ENCODE peak calls at places on chromosomes 13 and 19, in five cellular contexts. R is LNCaP clone FGC, T is activated B cell treated with CpG ODN at 0.5 μM for 24 hours, Z is neural crest cell, M is AG10803. J is an unnamed sample.

GRCh38 chr19:44746946-44747738 is 1.4 kb upstream of the BCL3 start:
- DNase-seq in T (peak; percentile 87), Z (peak; percentile 31), R (no peak), M (peak; percentile 95), J (peak; percentile 90)

GRCh38 chr19:10927691-10928562 is 512 bp downstream of the YIPF2 start:
- DNase-seq in T (no peak), R (no peak), M (peak; percentile 25), Z (no peak), J (no peak)

GRCh38 chr19:38929929-38930775 is at the start of gene SARS2:
- DNase-seq in M (peak; percentile 92), Z (peak; percentile 96), R (peak; percentile 82), T (peak; percentile 93), J (peak; percentile 82)

GRCh38 chr13:33676045-33676699 is 141.8 kb upstream of the RFC3 start:
- DNase-seq in M (peak; percentile 3), R (no peak), T (no peak), Z (no peak), J (no peak)

GRCh38 chr19:518292-519231 is 11.3 kb downstream of the TPGS1 start:
- DNase-seq in Z (peak; percentile 40), T (no peak), M (peak; percentile 35), R (no peak), J (no peak)

GRCh38 chr13:114032121-114032799 is 58.4 kb upstream of the C13orf46 start:
- DNase-seq in R (no peak), M (peak; percentile 78), Z (no peak), T (no peak), J (no peak)

GRCh38 chr13:99313473-99313872 is 6.3 kb upstream of the GPR183 start:
- DNase-seq in Z (no peak), R (no peak), T (no peak), M (peak; percentile 70), J (no peak)

GRCh38 chr13:49652691-49653305 is 24.5 kb downstream of the ARL11 start:
- DNase-seq in M (peak; percentile 37), T (no peak), R (peak; percentile 23), Z (peak; percentile 32), J (peak; percentile 62)

GRCh38 chr19:40571005-40571318 is 5.7 kb upstream of the SHKBP1 start:
- DNase-seq in Z (no peak), M (no peak), T (no peak), R (no peak), J (no peak)
- TF ChIP-seq CTCF in Z (no peak), M (no peak), T (no peak), R (no peak), J (no peak)

DNA sequence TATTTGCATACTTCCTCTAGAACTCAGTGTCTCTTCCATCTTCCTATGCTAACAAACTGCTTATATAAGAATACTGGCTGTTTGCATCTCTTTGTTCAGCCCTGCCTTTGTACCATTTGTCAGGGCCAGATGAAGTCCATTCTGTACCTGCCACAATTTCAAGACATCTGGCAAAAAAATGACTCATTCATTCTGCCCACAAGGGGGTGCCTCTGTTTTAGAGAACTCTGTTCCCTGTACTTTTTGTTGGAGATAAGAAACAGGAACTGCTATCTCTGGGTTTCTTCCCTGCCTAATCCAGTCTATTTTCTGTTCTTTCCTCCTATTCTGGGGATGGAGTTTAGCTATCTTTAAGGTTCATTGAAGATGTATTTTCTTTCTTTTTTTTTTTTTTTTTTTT is 23.0 kb downstream of the ZNF568 start:
- DNase-seq in T (no peak), M (no peak), R (no peak), Z (no peak), J (no peak)
- TF ChIP-seq CTCF in T (no peak), M (no peak), R (peak; percentile 18), Z (no peak), J (peak; percentile 38)

GRCh38 chr13:39408512-39408911 is 194.5 kb downstream of the LHFPL6 start:
- DNase-seq in Z (no peak), R (no peak), T (no peak), M (no peak), J (no peak)

GRCh38 chr13:39406688-39407087 is 196.3 kb downstream of the LHFPL6 start:
- DNase-seq in T (no peak), Z (no peak), M (no peak), R (no peak), J (no peak)

GRCh38 chr13:39407786-39408185 is 195.2 kb downstream of the LHFPL6 start:
- DNase-seq in M (no peak), R (no peak), T (no peak), Z (no peak), J (no peak)

GRCh38 chr13:39405596-39405995 is 197.4 kb downstream of the LHFPL6 start:
- DNase-seq in R (no peak), M (no peak), Z (no peak), T (no peak), J (no peak)

GRCh38 chr13:39407138-39407537 is 195.9 kb downstream of the LHFPL6 start:
- DNase-seq in T (no peak), M (no peak), Z (no peak), R (no peak), J (no peak)
- TF ChIP-seq CTCF in T (no peak), M (no peak), Z (no peak), R (no peak), J (no peak)

GRCh38 chr19:18280247-18281081 is 958 bp downstream of the JUND start:
- DNase-seq in T (peak; percentile 85), R (no peak), Z (peak; percentile 47), M (peak; percentile 73), J (no peak)
- TF ChIP-seq CTCF in T (no peak), R (no peak), Z (no peak), M (no peak), J (no peak)

GRCh38 chr13:20311022-20311421 is 78.9 kb upstream of the GJB6 start:
- DNase-seq in T (no peak), M (no peak), Z (no peak), R (no peak), J (no peak)

GRCh38 chr13:20306039-20306438 is 73.9 kb upstream of the GJB6 start:
- DNase-seq in Z (no peak), T (no peak), R (no peak), M (no peak), J (no peak)

GRCh38 chr13:20301391-20302071 is 69.4 kb upstream of the GJB6 start:
- DNase-seq in Z (no peak), R (no peak), T (no peak), M (no peak), J (no peak)

GRCh38 chr13:20303636-20304035 is 71.5 kb upstream of the GJB6 start:
- DNase-seq in M (peak; percentile 8), R (no peak), T (no peak), Z (no peak), J (no peak)

DNA sequence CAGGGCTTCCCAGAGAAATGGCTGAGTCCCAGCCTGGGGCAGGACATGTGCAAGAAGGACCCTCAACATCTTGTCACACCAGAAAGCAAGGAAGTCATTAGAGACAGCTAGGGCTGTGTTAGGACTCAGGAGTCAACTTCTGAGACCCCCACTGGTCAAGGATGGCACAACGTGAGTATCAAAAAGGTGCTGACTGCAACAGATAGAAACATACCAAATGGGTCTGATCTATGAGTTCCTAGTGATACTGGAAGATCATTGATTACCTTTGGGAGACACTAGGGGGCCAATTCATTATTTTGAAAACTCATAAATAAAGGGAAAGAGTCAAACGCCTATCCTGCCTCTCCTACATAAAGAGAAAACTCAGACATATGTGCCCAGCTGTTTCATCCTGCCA is 73.5 kb upstream of the GJB6 start:
- DNase-seq in R (no peak), M (no peak), Z (no peak), T (no peak), J (no peak)
- TF ChIP-seq CTCF in R (no peak), M (no peak), Z (no peak), T (no peak), J (no peak)

DNA sequence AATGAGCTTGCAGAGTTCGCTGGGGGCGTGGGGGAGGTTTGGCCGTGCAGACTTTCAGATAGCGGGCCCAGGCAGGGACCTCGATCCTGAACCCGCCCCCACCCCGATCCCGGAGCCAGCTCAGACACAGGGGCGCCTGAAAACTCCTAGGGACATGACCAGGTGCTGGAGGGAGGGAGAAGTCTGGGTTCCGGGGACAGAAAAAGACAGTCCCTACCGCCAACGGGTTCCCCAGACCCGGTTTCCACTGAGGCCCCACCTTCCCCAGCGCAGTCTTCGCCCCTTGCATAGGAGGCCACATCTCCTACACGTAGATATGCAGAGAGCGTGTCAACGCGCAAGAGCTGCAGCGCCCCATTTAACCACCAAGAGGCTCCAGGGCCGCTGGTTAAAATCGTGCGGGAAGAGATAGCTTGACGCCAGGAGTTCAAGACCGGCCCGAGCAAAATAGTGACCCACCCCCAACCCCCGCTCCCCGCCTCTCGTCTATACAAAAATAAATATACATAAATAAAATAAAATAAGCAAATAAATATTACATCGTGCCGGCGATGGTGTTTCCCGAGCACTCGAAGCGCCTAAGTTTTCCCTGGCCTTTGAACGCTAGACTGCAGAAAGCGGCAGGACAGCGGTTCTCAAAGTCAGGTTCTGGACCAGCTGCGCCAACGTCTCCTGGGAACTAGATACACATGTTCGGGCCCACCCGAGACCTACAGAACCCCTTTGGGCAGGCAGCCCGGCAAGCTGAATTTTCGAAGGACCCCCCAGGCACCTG is 8.3 kb downstream of the CCDC8 start:
- DNase-seq in Z (no peak), M (no peak), R (no peak), T (no peak), J (no peak)
- TF ChIP-seq CTCF in Z (peak; percentile 46), M (peak; percentile 23), R (no peak), T (no peak), J (peak; percentile 1)

GRCh38 chr13:61002686-61003085 is 413.0 kb downstream of the PCDH20 start:
- DNase-seq in T (no peak), R (no peak), Z (no peak), M (no peak), J (no peak)
- TF ChIP-seq CTCF in T (no peak), R (no peak), Z (no peak), M (no peak), J (no peak)

GRCh38 chr19:5343848-5344247 is 3.2 kb upstream of the PTPRS start:
- DNase-seq in Z (no peak), M (peak; percentile 81), R (no peak), T (no peak), J (no peak)

GRCh38 chr19:5352229-5352763 is 11.7 kb upstream of the PTPRS start:
- DNase-seq in M (no peak), R (no peak), Z (no peak), T (no peak), J (no peak)

GRCh38 chr19:5345895-5346386 is 5.3 kb upstream of the PTPRS start:
- DNase-seq in R (no peak), M (peak; percentile 39), T (no peak), Z (no peak), J (no peak)

GRCh38 chr19:5351731-5352228 is 11.2 kb upstream of the PTPRS start:
- DNase-seq in M (no peak), T (no peak), Z (no peak), R (no peak), J (no peak)

DNA sequence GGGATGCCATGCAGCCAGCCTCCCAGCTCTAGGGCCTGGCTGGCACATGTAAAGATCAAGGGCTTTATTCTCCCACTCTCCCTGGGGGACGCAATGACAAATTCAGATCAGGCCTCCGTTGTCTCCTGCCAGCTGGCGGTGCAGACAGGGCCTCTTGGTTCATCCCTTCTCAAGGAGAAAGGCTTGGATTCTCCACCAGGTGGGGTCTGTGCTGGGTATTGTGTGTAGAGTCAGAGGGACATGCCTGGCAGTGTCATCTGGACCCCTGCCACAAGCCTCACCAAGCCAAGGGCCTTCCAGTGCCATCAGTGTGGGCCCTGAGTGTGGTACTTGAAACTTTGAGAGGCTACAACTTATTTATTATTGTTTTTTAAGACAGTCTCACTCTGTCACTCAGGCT is 8.4 kb upstream of the PTPRS start:
- DNase-seq in Z (no peak), T (no peak), M (no peak), R (no peak), J (no peak)
- TF ChIP-seq CTCF in Z (peak; percentile 18), T (no peak), M (no peak), R (no peak), J (peak; percentile 36)